ENCODE peak calls at places on chromosomes 4 and X, in four cellular contexts. A, T, U and N are unnamed samples.

GRCh38 chr4:38226170-38226569 is 266.0 kb downstream of the PTTG2 start:
- DNase-seq in A (no peak), T (no peak), U (no peak), N (no peak)

GRCh38 chrX:138897621-138898492 is 186.3 kb upstream of the FGF13 start:
- DNase-seq in A (no peak), T (no peak), U (no peak), N (no peak)

GRCh38 chr4:105305019-105305836 is 158.6 kb downstream of the TET2 start:
- DNase-seq in A (no peak), T (no peak), U (no peak), N (no peak)

GRCh38 chr4:159777689-159778088 is 674.8 kb downstream of the RAPGEF2 start:
- DNase-seq in A (no peak), T (no peak), U (no peak), N (no peak)

GRCh38 chrX:131741103-131741581 is 197.3 kb downstream of the OR13H1 start:
- DNase-seq in A (peak), T (peak), U (peak), N (peak)

GRCh38 chr4:121642876-121643585 is 53.7 kb downstream of the ANXA5 start:
- DNase-seq in A (no peak), T (no peak), U (no peak), N (no peak)

GRCh38 chr4:37219251-37219650 is 25.3 kb upstream of the NWD2 start:
- DNase-seq in A (peak), T (no peak), U (no peak), N (no peak)

GRCh38 chrX:2401201-2401589 is 99.6 kb downstream of the DHRSX start:
- DNase-seq in A (no peak), T (no peak), U (no peak), N (no peak)

GRCh38 chr4:8159522-8160232 is 1.1 kb upstream of the ABLIM2 start:
- DNase-seq in A (no peak), T (no peak), U (no peak), N (no peak)

GRCh38 chr4:8747467-8747841 is 124.2 kb downstream of the HMX1 start:
- DNase-seq in A (no peak), T (no peak), U (no peak), N (no peak)

GRCh38 chr4:4216261-4216660 is 10.5 kb downstream of the OTOP1 start:
- DNase-seq in A (no peak), T (no peak), U (no peak), N (no peak)

GRCh38 chr4:26279446-26279845 is 41.4 kb upstream of the RBPJ start:
- DNase-seq in A (no peak), T (no peak), U (no peak), N (no peak)

GRCh38 chrX:103248553-103248952 is 6.4 kb downstream of the TCEAL8 start:
- DNase-seq in A (no peak), T (no peak), U (no peak), N (peak)

GRCh38 chrX:71298119-71298518 is 3.4 kb upstream of the ITGB1BP2 start:
- DNase-seq in A (no peak), T (no peak), U (no peak), N (no peak)

GRCh38 chrX:151754641-151755215 is 20.2 kb downstream of the CNGA2 start:
- DNase-seq in A (no peak), T (peak), U (no peak), N (no peak)

GRCh38 chrX:153851981-153852380 is 21.6 kb upstream of the PDZD4 start:
- DNase-seq in A (no peak), T (no peak), U (no peak), N (no peak)

GRCh38 chr4:41747230-41748055 is 1.1 kb downstream of the PHOX2B start:
- DNase-seq in A (peak), T (no peak), U (no peak), N (peak)

GRCh38 chrX:130413415-130413814 is 11.6 kb downstream of the RBMX2 start:
- DNase-seq in A (no peak), T (no peak), U (no peak), N (no peak)

GRCh38 chrX:21798677-21799219 is 40.7 kb upstream of the MBTPS2 start:
- DNase-seq in A (no peak), T (no peak), U (no peak), N (no peak)

GRCh38 chrX:16839224-16839851 is 30.8 kb downstream of the RBBP7 start:
- DNase-seq in A (no peak), T (no peak), U (no peak), N (no peak)